ENCODE peak calls at places on chromosomes 1 and 21, in four cellular contexts. X is K562, U is PC-3, Z is GM23248. S is an unnamed sample.

GRCh38 chr1:80675469-80675868 is 1125.3 kb upstream of the ADGRL2 start:
- DNase-seq in Z (peak), U (no peak), X (no peak), S (no peak)

GRCh38 chr21:16199539-16199938 is 469.8 kb downstream of the USP25 start:
- DNase-seq in U (no peak), Z (no peak), X (no peak), S (no peak)

GRCh38 chr1:231393668-231394067 is 28.4 kb downstream of the EGLN1 start:
- DNase-seq in X (no peak), U (no peak), Z (no peak), S (peak)

GRCh38 chr1:225767591-225768540 is 9.8 kb upstream of the SRP9 start:
- DNase-seq in Z (peak), U (peak), X (no peak), S (peak)

GRCh38 chr1:239997515-239998311 is 94.0 kb upstream of the FMN2 start:
- DNase-seq in X (no peak), Z (peak), U (no peak), S (peak)

GRCh38 chr1:172040466-172040865 is 199.2 kb downstream of the DNM3 start:
- DNase-seq in U (peak), X (no peak), Z (peak), S (no peak)

GRCh38 chr21:38726482-38726881 is 79.2 kb upstream of the ETS2 start:
- DNase-seq in X (no peak), U (no peak), Z (no peak), S (no peak)

GRCh38 chr1:16405441-16405840 is 31.8 kb downstream of the SPATA21 start:
- DNase-seq in Z (no peak), X (no peak), U (no peak), S (no peak)

GRCh38 chr1:5830771-5831599 is 161.2 kb downstream of the NPHP4 start:
- DNase-seq in Z (no peak), X (peak), U (no peak), S (no peak)

GRCh38 chr1:212457740-212458338 is 25.1 kb downstream of the NENF start:
- DNase-seq in U (peak), Z (peak), X (peak), S (peak)

GRCh38 chr1:161092621-161093028 is 3.3 kb upstream of the NECTIN4 start:
- DNase-seq in Z (peak), U (peak), X (no peak), S (no peak)

GRCh38 chr1:11526071-11526895 is 47.3 kb downstream of the DISP3 start:
- DNase-seq in X (no peak), U (no peak), Z (no peak), S (no peak)

GRCh38 chr21:29267666-29268065 is 31.1 kb upstream of the BACH1 start:
- DNase-seq in U (no peak), X (no peak), Z (no peak), S (no peak)

GRCh38 chr1:9115656-9116205 is 13.2 kb downstream of the GPR157 start:
- DNase-seq in U (no peak), X (no peak), Z (peak), S (peak)

GRCh38 chr1:93723101-93723500 is 41.5 kb upstream of the BCAR3 start:
- DNase-seq in U (peak), Z (peak), X (no peak), S (no peak)

GRCh38 chr21:35801388-35801787 is 258.9 kb downstream of the SETD4 start:
- DNase-seq in Z (no peak), X (no peak), U (no peak), S (no peak)

GRCh38 chr21:18801468-18801867 is 397.9 kb upstream of the TMPRSS15 start:
- DNase-seq in Z (no peak), U (peak), X (no peak), S (peak)

GRCh38 chr1:41618066-41618825 is 133.8 kb upstream of the EDN2 start:
- DNase-seq in U (no peak), X (no peak), Z (peak), S (no peak)

GRCh38 chr1:78577257-78578100 is 42.8 kb upstream of the IFI44L start:
- DNase-seq in X (no peak), U (no peak), Z (peak), S (no peak)

GRCh38 chr21:32403201-32403701 is 9.3 kb upstream of the EVA1C start:
- DNase-seq in U (peak), Z (peak), X (peak), S (peak)

GRCh38 chr1:161805399-161806197 is 39.5 kb downstream of the ATF6 start:
- DNase-seq in Z (no peak), U (no peak), X (no peak), S (no peak)

GRCh38 chr1:165605246-165605645 is 25.8 kb upstream of the MGST3 start:
- DNase-seq in X (no peak), Z (no peak), U (no peak), S (no peak)

GRCh38 chr1:239816090-239816812 is 275.4 kb upstream of the FMN2 start:
- DNase-seq in X (no peak), U (peak), Z (peak), S (peak)

GRCh38 chr1:221411283-221411682 is 330.6 kb downstream of the DUSP10 start:
- DNase-seq in X (no peak), Z (no peak), U (no peak), S (no peak)

GRCh38 chr1:157286646-157287420 is 148.6 kb upstream of the ETV3 start:
- DNase-seq in Z (no peak), X (no peak), U (no peak), S (no peak)

GRCh38 chr1:24119489-24119858 is 7.5 kb upstream of the MYOM3 start:
- DNase-seq in X (no peak), Z (no peak), U (no peak), S (no peak)

GRCh38 chr21:41765393-41765950 is 1.4 kb downstream of the RIPK4 start:
- DNase-seq in U (no peak), Z (no peak), X (no peak), S (no peak)

GRCh38 chr1:162944974-162945639 is 84.1 kb upstream of the CCDC190 start:
- DNase-seq in U (no peak), Z (no peak), X (no peak), S (no peak)

GRCh38 chr1:110085666-110086065 is 15.2 kb upstream of the ALX3 start:
- DNase-seq in Z (no peak), U (no peak), X (no peak), S (no peak)

GRCh38 chr1:110083453-110084225 is 13.2 kb upstream of the ALX3 start:
- DNase-seq in Z (peak), X (no peak), U (no peak), S (no peak)

GRCh38 chr1:110082477-110082876 is 12.0 kb upstream of the ALX3 start:
- DNase-seq in Z (no peak), X (no peak), U (no peak), S (no peak)

GRCh38 chr1:110086959-110087358 is 16.5 kb upstream of the ALX3 start:
- DNase-seq in U (no peak), Z (no peak), X (no peak), S (no peak)

DNA sequence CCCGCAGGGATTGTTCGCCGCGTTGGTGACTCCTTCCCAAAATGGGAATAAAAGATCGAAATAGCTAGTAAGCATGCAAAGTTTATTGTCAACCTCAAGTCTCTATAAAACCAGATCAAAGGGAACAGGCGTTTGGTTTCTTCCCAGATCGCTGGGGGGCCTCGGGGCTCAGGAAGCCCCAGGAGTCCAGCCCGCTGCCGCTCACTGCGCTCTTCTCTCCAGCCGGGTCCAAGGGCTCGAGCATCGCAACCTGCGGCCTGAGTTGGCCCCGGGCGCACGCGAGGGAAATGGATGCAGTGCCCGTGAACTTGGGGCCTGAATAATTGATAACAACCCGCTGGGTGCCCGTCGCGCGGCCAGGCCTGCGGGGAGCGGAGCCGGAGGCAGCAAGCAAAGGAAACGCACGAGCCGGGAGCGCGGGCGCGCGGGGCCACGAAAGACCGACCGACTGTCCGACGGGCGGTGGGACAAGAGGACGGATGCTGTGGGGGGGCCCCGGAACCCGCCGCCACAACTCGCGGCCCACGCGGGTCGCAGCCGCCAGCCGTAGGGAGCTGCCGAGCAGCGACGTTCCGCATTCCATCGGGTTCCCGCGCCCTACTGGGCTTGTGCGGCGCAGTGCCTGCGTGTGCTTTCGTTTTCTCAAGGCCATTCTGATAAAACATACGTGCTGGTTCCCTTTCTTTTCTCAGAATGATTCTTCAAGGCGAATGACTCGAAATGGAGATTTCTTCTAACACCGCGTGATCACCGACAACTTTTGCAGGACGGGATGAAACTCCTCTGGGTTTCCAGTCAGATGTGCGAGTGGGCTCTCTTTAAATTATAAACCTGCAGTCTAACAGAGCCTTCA is 14.0 kb upstream of the ALX3 start:
- DNase-seq in U (no peak), Z (peak), X (no peak), S (peak)
- TF ChIP-seq EZH2 in U (no peak), Z (no peak), X (no peak), S (peak)

DNA sequence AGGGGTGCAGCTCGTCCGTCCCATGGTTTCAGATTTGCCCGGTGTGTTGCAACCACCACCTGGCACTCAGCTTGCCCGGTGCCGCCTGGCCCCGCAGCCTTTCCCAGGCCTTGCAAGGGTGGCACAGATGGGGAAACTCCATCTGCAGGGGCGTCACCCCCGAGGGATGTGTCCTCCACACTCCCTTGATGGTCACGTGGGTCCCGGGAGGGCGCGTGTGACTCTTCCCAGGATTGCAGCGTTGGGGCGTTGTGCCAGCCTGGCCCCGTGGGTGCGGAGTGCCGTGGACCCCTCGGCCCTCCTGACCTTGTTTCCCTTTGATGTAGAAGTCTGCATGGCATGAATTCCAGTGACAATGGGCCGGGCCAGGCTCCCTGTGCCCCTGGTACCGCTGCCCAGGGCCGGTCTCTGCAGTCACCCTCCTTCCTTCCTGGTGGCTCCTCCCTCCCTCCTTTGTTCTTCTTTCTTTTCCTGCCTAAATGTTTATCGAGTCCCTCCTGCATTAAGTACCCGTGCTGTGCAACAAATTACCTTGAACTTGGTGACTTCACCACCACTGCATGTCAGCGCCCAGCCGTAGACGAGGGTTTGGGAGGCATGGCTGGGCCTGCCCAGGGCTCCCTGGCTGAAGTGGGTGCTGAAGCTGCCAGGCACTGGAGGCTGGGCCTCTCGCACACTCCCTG is 22.9 kb downstream of the RRP1 start:
- DNase-seq in Z (no peak), U (no peak), X (no peak), S (no peak)
- H3K4me3 ChIP-seq in Z (no peak), U (peak), X (no peak), S (no peak)

DNA sequence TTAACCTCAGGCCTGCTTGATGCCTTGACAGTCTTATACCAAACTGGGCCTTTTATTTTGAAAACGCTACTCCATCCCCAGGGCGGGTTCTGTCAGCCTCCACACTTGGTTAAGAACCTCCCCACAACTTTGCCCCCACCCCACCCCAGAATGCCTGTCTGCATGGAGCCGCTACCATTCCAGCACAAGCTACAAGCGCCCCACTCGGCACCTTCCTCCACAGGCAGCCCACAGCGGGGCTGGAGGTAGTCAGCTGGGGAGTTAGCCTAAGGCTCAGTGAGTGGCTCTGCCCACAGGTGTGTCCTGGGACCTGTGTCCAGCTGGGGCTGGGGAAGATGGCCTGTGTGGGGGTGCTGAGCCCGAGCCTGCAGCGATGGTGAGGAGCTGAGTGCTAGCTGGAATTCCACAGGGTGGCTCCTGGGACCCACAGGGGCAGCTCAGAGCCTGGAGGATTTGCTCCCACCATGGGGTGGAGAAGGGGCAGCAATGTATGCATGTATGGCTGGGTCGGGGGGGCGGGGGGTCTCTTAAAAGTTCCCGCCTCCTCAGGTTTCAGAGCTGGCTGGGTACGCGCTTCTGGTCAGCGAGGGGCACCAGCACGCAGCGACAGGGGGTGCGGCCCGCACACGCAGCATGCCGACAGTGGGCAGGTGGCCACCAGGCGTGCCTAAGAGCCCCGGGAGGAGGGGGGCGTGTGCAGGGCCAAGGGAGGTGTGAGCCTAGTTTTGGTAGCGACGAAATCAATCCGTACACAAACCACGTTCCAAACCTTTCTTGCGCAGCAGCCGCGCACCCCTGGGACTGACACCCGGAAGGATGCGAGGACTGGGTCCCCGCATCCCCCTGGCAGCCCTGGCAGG is 912 bp downstream of the ETNK2 start:
- DNase-seq in Z (peak), X (no peak), U (no peak), S (no peak)
- TF ChIP-seq EZH2 in Z (no peak), X (no peak), U (no peak), S (no peak)

GRCh38 chr1:19645544-19646252 is 1.6 kb downstream of the NBL1 start:
- DNase-seq in X (no peak), U (no peak), Z (peak), S (no peak)

GRCh38 chr1:19644761-19645543 is 841 bp downstream of the NBL1 start:
- DNase-seq in U (peak), Z (peak), X (no peak), S (peak)

GRCh38 chr1:19646771-19647319 is 2.7 kb downstream of the NBL1 start:
- DNase-seq in Z (peak), X (no peak), U (no peak), S (no peak)

GRCh38 chr1:19647643-19648042 is 3.5 kb downstream of the NBL1 start:
- DNase-seq in U (no peak), Z (peak), X (no peak), S (no peak)

DNA sequence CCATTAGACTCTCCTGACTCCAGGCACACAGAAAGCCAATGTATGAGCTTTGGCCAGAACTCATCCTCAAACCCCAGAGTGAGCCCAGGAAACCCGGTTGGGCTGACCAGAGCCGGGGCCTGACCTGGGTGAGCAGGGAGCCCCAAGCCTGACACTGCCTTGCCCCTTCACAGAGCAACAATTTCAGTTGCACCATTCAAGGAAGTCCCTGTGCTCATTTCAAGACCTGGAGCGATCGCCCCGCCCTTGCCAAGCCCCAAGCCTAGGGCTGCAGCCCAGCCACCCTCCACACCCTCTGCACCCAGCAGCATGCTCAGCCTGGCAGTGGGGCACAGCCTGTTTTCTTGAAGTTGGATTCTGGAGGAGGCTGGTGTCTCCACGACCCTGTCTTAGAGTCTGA is 2.3 kb downstream of the NBL1 start:
- DNase-seq in Z (peak), X (no peak), U (peak), S (no peak)
- H3K4me3 ChIP-seq in Z (peak), X (no peak), U (no peak), S (no peak)

GRCh38 chr1:1630965-1631792 is 794 bp upstream of the MMP23B start:
- DNase-seq in Z (peak), X (no peak), U (peak), S (peak)

GRCh38 chr1:1628656-1629429 is 3.1 kb upstream of the MMP23B start:
- DNase-seq in X (no peak), U (peak), Z (no peak), S (no peak)

GRCh38 chr1:1631793-1632420 is at the start of gene MMP23B:
- DNase-seq in U (peak), Z (peak), X (no peak), S (peak)

GRCh38 chr1:1629430-1630190 is 2.4 kb upstream of the MMP23B start:
- DNase-seq in Z (no peak), U (no peak), X (no peak), S (no peak)

DNA sequence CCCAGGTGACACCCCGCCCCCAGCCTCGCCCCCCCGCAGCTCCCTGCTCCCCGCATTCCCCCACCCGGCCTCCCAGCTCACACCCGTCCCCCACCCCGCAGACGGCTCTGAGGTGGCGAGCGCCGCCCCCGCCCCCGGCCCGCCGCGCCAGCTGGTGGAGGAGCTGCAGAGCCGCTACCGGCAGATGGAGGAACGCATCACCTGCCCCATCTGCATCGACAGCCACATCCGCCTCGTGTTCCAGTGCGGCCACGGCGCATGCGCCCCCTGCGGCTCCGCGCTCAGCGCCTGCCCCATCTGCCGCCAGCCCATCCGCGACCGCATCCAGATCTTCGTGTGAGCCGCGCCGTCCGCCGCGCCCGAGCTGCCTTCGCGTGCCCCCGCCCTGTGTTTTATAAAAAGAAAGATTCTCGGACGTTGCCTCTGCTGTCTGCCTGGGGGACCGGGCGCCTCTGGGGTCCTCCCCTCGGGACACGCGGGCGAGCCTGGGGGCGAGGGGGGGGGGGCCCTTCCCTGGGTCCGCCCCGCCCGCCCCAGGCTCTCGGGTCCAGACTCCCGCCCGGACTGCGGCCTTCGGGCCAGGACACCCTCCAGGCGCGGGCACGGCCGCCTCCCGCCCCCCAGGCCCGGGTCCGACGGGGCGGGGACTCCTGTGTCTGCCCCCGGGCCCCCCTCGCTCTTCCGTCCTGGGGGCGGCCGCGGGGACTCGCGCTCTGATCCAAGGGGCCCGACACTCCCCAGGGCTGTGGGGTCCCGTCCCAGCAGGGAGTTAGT is 1.6 kb upstream of the MMP23B start:
- DNase-seq in Z (peak), U (no peak), X (no peak), S (peak)
- TF ChIP-seq EZH2 in Z (no peak), U (no peak), X (no peak), S (peak)